ENCODE peak calls at places on chromosomes 5 and 9, in ten cellular contexts. O, C, R, U, W, I, E, M, H and P are unnamed samples.

GRCh38 chr9:128771094-128771721 is 519 bp downstream of the ZER1 start:
- DNase-seq in O (no peak), C (no peak), R (no peak), U (no peak), W (no peak), I (peak), E (peak), M (peak), H (peak), P (no peak)

GRCh38 chr9:91028166-91028827 is 226.7 kb downstream of the SYK start:
- DNase-seq in O (no peak), C (no peak), R (no peak), U (no peak), W (no peak), I (no peak), E (no peak), M (no peak), H (no peak), P (no peak)

GRCh38 chr5:123559434-123559775 is 47.4 kb downstream of the CSNK1G3 start:
- DNase-seq in O (no peak), C (no peak), R (no peak), U (no peak), W (no peak), I (peak), E (no peak), M (no peak), H (no peak), P (no peak)

GRCh38 chr5:72248352-72249032 is 71.5 kb downstream of the MRPS27 start:
- DNase-seq in O (no peak), C (no peak), R (no peak), U (peak), W (peak), I (peak), E (peak), M (peak), H (no peak), P (peak)

GRCh38 chr5:83034036-83034435 is 43.2 kb downstream of the TMEM167A start:
- DNase-seq in O (no peak), C (no peak), R (peak), U (no peak), W (no peak), I (no peak), E (no peak), M (no peak), H (no peak), P (no peak)

GRCh38 chr9:27505744-27506161 is 18.3 kb upstream of the IFNK start:
- DNase-seq in O (no peak), C (no peak), R (no peak), U (no peak), W (no peak), I (no peak), E (no peak), M (peak), H (no peak), P (no peak)

GRCh38 chr5:39476466-39477215 is 51.9 kb upstream of the DAB2 start:
- DNase-seq in O (no peak), C (no peak), R (no peak), U (no peak), W (peak), I (peak), E (peak), M (no peak), H (no peak), P (no peak)

GRCh38 chr5:1895771-1896420 is 13.2 kb upstream of the IRX4 start:
- DNase-seq in O (no peak), C (no peak), R (no peak), U (no peak), W (no peak), I (no peak), E (no peak), M (no peak), H (no peak), P (no peak)

GRCh38 chr5:6787941-6788340 is 74.7 kb downstream of the TENT4A start:
- DNase-seq in O (no peak), C (no peak), R (no peak), U (no peak), W (no peak), I (no peak), E (no peak), M (no peak), H (no peak), P (no peak)

GRCh38 chr5:107514305-107514704 is 156.4 kb downstream of the EFNA5 start:
- DNase-seq in O (no peak), C (no peak), R (no peak), U (no peak), W (no peak), I (no peak), E (peak), M (peak), H (no peak), P (no peak)

GRCh38 chr5:33772276-33772990 is 119.4 kb downstream of the ADAMTS12 start:
- DNase-seq in O (no peak), C (no peak), R (no peak), U (no peak), W (no peak), I (peak), E (peak), M (peak), H (no peak), P (no peak)

GRCh38 chr5:52787600-52788504 is at the start of the genes ITGA1 and PELO:
- DNase-seq in O (peak), C (peak), R (peak), U (peak), W (peak), I (peak), E (peak), M (peak), H (peak), P (peak)

GRCh38 chr9:101620452-101620851 is 25.7 kb upstream of the PPP3R2 start:
- DNase-seq in O (no peak), C (no peak), R (no peak), U (no peak), W (no peak), I (no peak), E (no peak), M (peak), H (no peak), P (no peak)

GRCh38 chr9:129493002-129493713 is 127.7 kb downstream of the C9orf50 start:
- DNase-seq in O (no peak), C (no peak), R (no peak), U (no peak), W (no peak), I (no peak), E (no peak), M (no peak), H (no peak), P (no peak)

GRCh38 chr5:177338251-177339106 is 13.0 kb downstream of the LMAN2 start:
- DNase-seq in O (no peak), C (no peak), R (no peak), U (no peak), W (no peak), I (no peak), E (no peak), M (no peak), H (no peak), P (no peak)

GRCh38 chr5:1285141-1285540 is 9.7 kb downstream of the TERT start:
- DNase-seq in O (no peak), C (no peak), R (no peak), U (no peak), W (no peak), I (no peak), E (no peak), M (no peak), H (no peak), P (no peak)

GRCh38 chr5:1468247-1468612 is 23.0 kb upstream of the SLC6A3 start:
- DNase-seq in O (peak), C (no peak), R (no peak), U (no peak), W (no peak), I (peak), E (peak), M (no peak), H (no peak), P (peak)

GRCh38 chr9:11374961-11375360 is 762.2 kb upstream of the PTPRD start:
- DNase-seq in O (no peak), C (no peak), R (no peak), U (no peak), W (no peak), I (no peak), E (no peak), M (no peak), H (no peak), P (no peak)